ENCODE peak calls at places on chromosomes 13 and 19, in seven cellular contexts. C, U, D, B, W, Y and T are unnamed samples.
A peak's percentile ranks its signal among the peaks of the same experiment; 100 is the strongest.

GRCh38 chr13:43934273-43934672 is 54.6 kb downstream of the LACC1 start:
- DNase-seq in C (no peak), U (no peak), D (no peak), B (no peak), W (no peak), Y (no peak), T (no peak)

GRCh38 chr13:111847964-111848363 is 219.0 kb upstream of the SOX1 start:
- DNase-seq in C (no peak), U (no peak), D (no peak), B (no peak), W (no peak), Y (no peak), T (no peak)

GRCh38 chr13:114248011-114248410 is 13.3 kb downstream of the CDC16 start:
- DNase-seq in C (no peak), U (no peak), D (no peak), B (no peak), W (no peak), Y (no peak), T (no peak)

GRCh38 chr19:13425151-13425550 is 81.1 kb downstream of the CACNA1A start:
- DNase-seq in C (no peak), U (no peak), D (no peak), B (no peak), W (no peak), Y (no peak), T (no peak)

GRCh38 chr13:23619073-23619855 is 49.1 kb downstream of the TNFRSF19 start:
- DNase-seq in C (no peak), U (no peak), D (no peak), B (no peak), W (no peak), Y (no peak), T (no peak)

GRCh38 chr13:44266772-44267171 is 106.9 kb upstream of the SERP2 start:
- DNase-seq in C (no peak), U (no peak), D (no peak), B (no peak), W (no peak), Y (no peak), T (no peak)

GRCh38 chr13:29446016-29446415 is 149.5 kb downstream of the SLC7A1 start:
- DNase-seq in C (no peak), U (no peak), D (no peak), B (no peak), W (no peak), Y (no peak), T (no peak)

GRCh38 chr19:42280761-42281174 is 11.7 kb downstream of the CIC start:
- DNase-seq in C (no peak), U (no peak), D (no peak), B (no peak), W (no peak), Y (no peak), T (no peak)

GRCh38 chr13:37651371-37651770 is 52.8 kb upstream of the POSTN start:
- DNase-seq in C (no peak), U (no peak), D (no peak), B (no peak), W (no peak), Y (no peak), T (no peak)

GRCh38 chr19:48715681-48716171 is 3.8 kb downstream of the MAMSTR start:
- DNase-seq in C (no peak), U (no peak), D (no peak), B (no peak), W (no peak), Y (no peak), T (no peak)

GRCh38 chr19:38849746-38850230 is at the start of gene HNRNPL:
- DNase-seq in C (peak; percentile 99), U (no peak), D (no peak), B (no peak), W (peak; percentile 98), Y (no peak), T (peak; percentile 91)

GRCh38 chr13:110183925-110184324 is 123.0 kb downstream of the COL4A1 start:
- DNase-seq in C (no peak), U (no peak), D (no peak), B (peak; percentile 31), W (no peak), Y (no peak), T (no peak)

GRCh38 chr13:107734891-107735620 is 480.3 kb downstream of the LIG4 start:
- DNase-seq in C (no peak), U (no peak), D (no peak), B (no peak), W (no peak), Y (no peak), T (no peak)

GRCh38 chr19:12783226-12783848 is 7.9 kb upstream of the JUNB start:
- DNase-seq in C (no peak), U (no peak), D (no peak), B (no peak), W (no peak), Y (peak; percentile 14), T (no peak)

GRCh38 chr13:26946675-26947342 is 186.2 kb upstream of the GPR12 start:
- DNase-seq in C (no peak), U (peak; percentile 12), D (no peak), B (no peak), W (no peak), Y (no peak), T (no peak)

GRCh38 chr13:100549316-100549715 is 39.3 kb downstream of the GGACT start:
- DNase-seq in C (no peak), U (no peak), D (no peak), B (no peak), W (no peak), Y (no peak), T (no peak)

GRCh38 chr13:75788494-75788991 is 152.4 kb downstream of the LMO7 start:
- DNase-seq in C (no peak), U (no peak), D (no peak), B (no peak), W (no peak), Y (no peak), T (no peak)

GRCh38 chr13:24747248-24748151 is 16.5 kb upstream of the RNF17 start:
- DNase-seq in C (no peak), U (no peak), D (no peak), B (peak; percentile 49), W (no peak), Y (peak; percentile 22), T (no peak)

GRCh38 chr13:113493315-113493951 is 2.9 kb upstream of the DCUN1D2 start:
- DNase-seq in C (no peak), U (no peak), D (peak; percentile 86), B (peak; percentile 60), W (no peak), Y (no peak), T (no peak)

GRCh38 chr19:38004505-38005223 is 97.7 kb downstream of the SIPA1L3 start:
- DNase-seq in C (no peak), U (peak; percentile 60), D (peak; percentile 72), B (peak; percentile 92), W (no peak), Y (peak; percentile 45), T (peak; percentile 60)